ENCODE peak calls at places on chromosomes 13 and 19, in eight cellular contexts. N, C, K, M, Z, O, U and X are unnamed samples.

GRCh38 chr13:91722267-91722884 is 324.0 kb downstream of the GPC5 start:
- DNase-seq in N (no peak), U (peak; percentile 67), M (no peak), Z (no peak), C (no peak), O (no peak), K (no peak), X (no peak)

GRCh38 chr13:36453518-36453917 is 21.2 kb downstream of the CCNA1 start:
- DNase-seq in Z (no peak), K (no peak), N (no peak), M (no peak), C (no peak), U (no peak), O (no peak), X (no peak)

GRCh38 chr19:44741841-44742352 is 6.6 kb upstream of the BCL3 start:
- DNase-seq in N (peak; percentile 98), K (peak; percentile 98), O (peak; percentile 99), Z (no peak), C (peak; percentile 94), M (no peak), U (peak; percentile 90), X (peak; percentile 99)

GRCh38 chr13:48110930-48111721 is 16.2 kb upstream of the MED4 start:
- DNase-seq in Z (no peak), K (no peak), N (no peak), O (no peak), C (no peak), U (no peak), M (no peak), X (no peak)

GRCh38 chr13:30126903-30127428 is 180.4 kb downstream of the KATNAL1 start:
- DNase-seq in Z (no peak), N (peak; percentile 71), M (no peak), U (no peak), O (no peak), C (no peak), K (no peak), X (no peak)

GRCh38 chr13:109198585-109198984 is 569.2 kb downstream of the MYO16 start:
- DNase-seq in N (no peak), K (no peak), U (no peak), M (no peak), Z (no peak), O (no peak), C (no peak), X (no peak)

GRCh38 chr13:95536629-95537241 is 15.8 kb upstream of the CLDN10 start:
- DNase-seq in Z (no peak), N (no peak), M (no peak), C (no peak), K (peak; percentile 15), O (no peak), U (peak; percentile 11), X (no peak)

GRCh38 chr19:33395561-33396550 is 22.3 kb downstream of the CEBPG start:
- DNase-seq in N (peak; percentile 68), K (no peak), Z (no peak), M (no peak), O (no peak), U (no peak), C (peak; percentile 72), X (peak; percentile 39)

GRCh38 chr13:20492641-20493040 is 33.0 kb downstream of the CRYL1 start:
- DNase-seq in M (peak; percentile 58), O (no peak), Z (no peak), N (no peak), U (peak; percentile 53), C (no peak), K (peak; percentile 27), X (no peak)

GRCh38 chr13:64546371-64546770 is 2683.8 kb downstream of the PCDH9 start:
- DNase-seq in N (no peak), C (no peak), O (no peak), Z (no peak), K (no peak), M (no peak), U (no peak), X (no peak)

GRCh38 chr13:25660996-25661395 is 289.2 kb downstream of the ATP8A2 start:
- DNase-seq in U (no peak), M (no peak), C (no peak), N (no peak), K (no peak), O (no peak), Z (no peak), X (no peak)

GRCh38 chr13:34247596-34247995 is 429.6 kb downstream of the RFC3 start:
- DNase-seq in M (no peak), C (no peak), K (no peak), O (no peak), Z (no peak), U (no peak), N (no peak), X (no peak)

GRCh38 chr13:95457294-95457693 is 95.2 kb upstream of the CLDN10 start:
- DNase-seq in U (no peak), C (no peak), K (no peak), O (no peak), N (no peak), Z (peak; percentile 89), M (no peak), X (no peak)

GRCh38 chr13:110485604-110486003 is 75.9 kb downstream of the RAB20 start:
- DNase-seq in N (no peak), U (no peak), M (peak; percentile 77), C (no peak), Z (no peak), K (no peak), O (no peak), X (no peak)

GRCh38 chr13:93368296-93368695 is 141.7 kb downstream of the GPC6 start:
- DNase-seq in O (no peak), N (no peak), C (no peak), K (no peak), M (no peak), Z (no peak), U (no peak), X (no peak)

GRCh38 chr13:75749407-75749806 is 113.3 kb downstream of the LMO7 start:
- DNase-seq in U (no peak), C (no peak), O (no peak), N (no peak), M (no peak), K (no peak), Z (no peak), X (peak; percentile 57)

GRCh38 chr13:97278395-97279078 is 56.4 kb downstream of the MBNL2 start:
- DNase-seq in N (no peak), Z (no peak), M (no peak), U (no peak), K (no peak), C (no peak), O (no peak), X (no peak)

DNA sequence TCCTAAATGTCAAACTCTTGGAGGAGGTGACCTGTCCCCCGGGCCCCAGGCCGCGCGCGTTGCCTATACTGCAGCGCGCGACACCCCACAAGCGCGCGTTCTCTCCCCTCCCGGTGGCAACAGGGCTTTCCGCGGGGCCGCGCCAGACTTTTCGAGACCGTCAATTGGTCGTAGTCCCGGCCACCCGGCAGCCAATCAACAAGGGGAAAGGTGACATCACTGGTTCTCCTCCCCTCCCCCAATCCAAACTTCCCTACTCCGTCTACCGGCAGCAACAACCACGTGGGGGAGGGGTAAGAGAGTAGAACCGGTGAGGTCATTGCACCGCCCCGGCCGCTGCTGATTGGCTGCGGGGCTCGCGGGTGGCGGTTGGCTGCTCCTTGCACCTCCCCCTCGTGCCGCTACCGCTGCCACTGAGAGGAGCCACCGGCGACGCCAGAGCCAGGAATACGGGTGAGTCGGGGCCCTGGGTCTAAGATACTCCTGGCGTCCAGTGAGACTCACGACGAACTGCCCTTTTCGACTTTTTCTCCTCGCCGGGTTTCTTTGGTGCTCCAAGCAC is 829 bp upstream of the CIC start:
- DNase-seq in K (peak; percentile 98), N (peak; percentile 99), Z (peak; percentile 98), C (peak; percentile 99), M (peak; percentile 96), O (peak; percentile 100), U (peak; percentile 100), X (peak; percentile 100)
- TF ChIP-seq POLR2A in K (no peak), N (peak; percentile 96), Z (peak; percentile 72), C (no peak), M (no peak), O (no peak), U (peak; percentile 73), X (peak; percentile 97)

DNA sequence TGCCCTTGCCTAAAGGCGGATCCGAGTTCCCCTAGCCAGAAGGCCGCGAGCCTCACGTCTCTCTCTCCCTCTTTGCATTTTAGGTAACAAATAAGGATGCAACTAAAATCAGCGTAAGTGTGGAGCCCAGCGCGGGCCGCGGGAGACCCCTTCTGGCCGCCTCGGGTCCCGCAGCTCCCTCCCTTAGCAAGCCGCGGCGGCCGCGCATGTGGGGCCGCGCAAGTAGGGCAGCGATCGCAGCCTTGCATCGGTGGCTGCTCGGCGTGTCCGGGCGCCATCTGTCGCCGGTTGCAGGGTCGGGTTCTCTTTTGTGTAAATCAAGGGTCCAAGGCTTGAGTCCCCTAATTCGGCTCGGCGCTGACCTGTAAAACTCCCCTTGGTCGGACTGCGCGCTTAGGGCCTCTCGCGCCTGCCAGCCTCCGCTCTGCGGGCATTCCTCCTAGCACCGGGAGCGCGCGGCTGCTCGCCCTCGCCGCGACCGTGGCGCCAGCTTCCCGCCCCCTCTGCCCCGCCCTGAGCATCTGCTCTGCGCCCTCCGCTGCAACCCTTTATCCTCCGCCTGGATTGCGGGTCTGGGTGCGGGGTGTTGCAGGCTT is 2.7 kb downstream of the VSTM2B start:
- DNase-seq in Z (peak; percentile 3), U (peak; percentile 60), C (peak; percentile 78), N (no peak), O (no peak), K (peak; percentile 31), M (peak; percentile 91), X (no peak)
- TF ChIP-seq POLR2AphosphoS5 in Z (no peak), U (no peak), C (no peak), N (no peak), O (peak; percentile 16), K (no peak), M (no peak), X (no peak)

GRCh38 chr19:1002600-1002999 is 2.4 kb downstream of the GRIN3B start:
- DNase-seq in O (no peak), M (no peak), K (no peak), U (no peak), N (no peak), C (no peak), Z (no peak), X (no peak)
- H3K27me3 ChIP-seq in O (peaks cover 10% of the 10 kb centered on the region), M (peaks cover 6% of the 10 kb centered on the region), K (no peaks in the 10 kb centered on the region), U (no peaks in the 10 kb centered on the region), N (peaks cover 19% of the 10 kb centered on the region), C (peaks cover 31% of the 10 kb centered on the region), Z (peaks cover 5% of the 10 kb centered on the region), X (peaks cover 13% of the 10 kb centered on the region)

DNA sequence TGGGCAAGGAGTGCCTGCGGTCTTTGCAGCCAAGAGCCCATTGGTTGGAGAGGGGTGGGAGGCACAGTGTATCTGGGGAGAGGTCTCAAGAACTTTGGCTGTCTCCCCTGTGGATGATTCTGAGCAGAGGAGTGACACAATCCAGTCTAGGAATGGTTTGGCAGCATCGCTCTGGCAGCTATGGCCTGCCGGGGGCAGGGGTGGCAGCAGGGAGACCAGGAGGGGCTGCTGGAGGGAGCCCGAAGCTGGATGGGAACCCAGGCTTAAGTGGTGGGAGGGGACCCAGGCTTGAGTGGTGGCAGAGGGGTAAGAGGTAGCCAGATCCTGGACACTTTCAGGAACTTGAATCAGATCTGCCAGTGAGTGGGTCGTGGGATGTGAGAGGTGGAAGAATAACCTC is 30.1 kb upstream of the C1QTNF9 start:
- DNase-seq in Z (no peak), K (no peak), O (no peak), M (no peak), C (no peak), N (peak; percentile 18), U (no peak), X (no peak)
- TF ChIP-seq POLR2A in Z (no peak), K (no peak), O (no peak), M (no peak), C (no peak), N (no peak), U (no peak), X (no peak)

GRCh38 chr13:59337070-59337469 is 826.7 kb downstream of the DIAPH3 start:
- DNase-seq in K (no peak), U (no peak), C (no peak), Z (no peak), O (no peak), N (no peak), M (no peak), X (no peak)

GRCh38 chr13:59332966-59333365 is 830.8 kb downstream of the DIAPH3 start:
- DNase-seq in C (no peak), U (no peak), Z (no peak), M (no peak), K (no peak), O (no peak), N (no peak), X (no peak)
- TF ChIP-seq POLR2AphosphoS5 in C (no peak), U (no peak), Z (no peak), M (no peak), K (no peak), O (no peak), N (no peak), X (no peak)